ENCODE peak calls at places on chromosomes 2 and 18, in seven cellular contexts. One of them, this sample, is unnamed.

GRCh38 chr2:10027931-10028330 is 15.4 kb upstream of the KLF11 start:
- DNase-seq in left ventricle myocardium superior: no peak
- DNase-seq in CD8-positive, alpha-beta memory T cell: no peak
- DNase-seq in posterior cingulate gyrus: no peak
- DNase-seq in stimulated activated naive CD8-positive, alpha-beta T cell treated with anti-CD3 and anti-CD28 coated beads, Interleukin-15, amount 100 ng/mL, for 72 hours: no peak
- DNase-seq in stimulated activated CD8-positive, alpha-beta memory T cell treated with anti-CD3 and anti-CD28 coated beads, Interleukin-7, amount 100 ng/mL, for 1 hour: no peak
- DNase-seq in NCI-H1417: no peak
- DNase-seq in this sample: no peak

GRCh38 chr2:220043155-220043992 is 415.9 kb downstream of the SLC4A3 start:
- DNase-seq in left ventricle myocardium superior: no peak
- DNase-seq in CD8-positive, alpha-beta memory T cell: no peak
- DNase-seq in posterior cingulate gyrus: no peak
- DNase-seq in stimulated activated naive CD8-positive, alpha-beta T cell treated with anti-CD3 and anti-CD28 coated beads, Interleukin-15, amount 100 ng/mL, for 72 hours: no peak
- DNase-seq in stimulated activated CD8-positive, alpha-beta memory T cell treated with anti-CD3 and anti-CD28 coated beads, Interleukin-7, amount 100 ng/mL, for 1 hour: no peak
- DNase-seq in NCI-H1417: no peak
- DNase-seq in this sample: no peak

GRCh38 chr2:121162893-121163292 is 122.1 kb downstream of the TFCP2L1 start:
- DNase-seq in left ventricle myocardium superior: no peak
- DNase-seq in CD8-positive, alpha-beta memory T cell: no peak
- DNase-seq in posterior cingulate gyrus: no peak
- DNase-seq in stimulated activated naive CD8-positive, alpha-beta T cell treated with anti-CD3 and anti-CD28 coated beads, Interleukin-15, amount 100 ng/mL, for 72 hours: no peak
- DNase-seq in stimulated activated CD8-positive, alpha-beta memory T cell treated with anti-CD3 and anti-CD28 coated beads, Interleukin-7, amount 100 ng/mL, for 1 hour: no peak
- DNase-seq in NCI-H1417: no peak
- DNase-seq in this sample: no peak

GRCh38 chr2:204533629-204534370 is 11.5 kb upstream of the PARD3B start:
- DNase-seq in left ventricle myocardium superior: no peak
- DNase-seq in CD8-positive, alpha-beta memory T cell: no peak
- DNase-seq in posterior cingulate gyrus: no peak
- DNase-seq in stimulated activated naive CD8-positive, alpha-beta T cell treated with anti-CD3 and anti-CD28 coated beads, Interleukin-15, amount 100 ng/mL, for 72 hours: no peak
- DNase-seq in stimulated activated CD8-positive, alpha-beta memory T cell treated with anti-CD3 and anti-CD28 coated beads, Interleukin-7, amount 100 ng/mL, for 1 hour: no peak
- DNase-seq in NCI-H1417: no peak
- DNase-seq in this sample: no peak

GRCh38 chr2:31962757-31963361 is 47.9 kb downstream of the MEMO1 start:
- DNase-seq in left ventricle myocardium superior: peak
- DNase-seq in CD8-positive, alpha-beta memory T cell: no peak
- DNase-seq in posterior cingulate gyrus: no peak
- DNase-seq in stimulated activated naive CD8-positive, alpha-beta T cell treated with anti-CD3 and anti-CD28 coated beads, Interleukin-15, amount 100 ng/mL, for 72 hours: no peak
- DNase-seq in stimulated activated CD8-positive, alpha-beta memory T cell treated with anti-CD3 and anti-CD28 coated beads, Interleukin-7, amount 100 ng/mL, for 1 hour: no peak
- DNase-seq in NCI-H1417: no peak
- DNase-seq in this sample: peak

GRCh38 chr18:43620936-43621335 is 343.6 kb upstream of the SYT4 start:
- DNase-seq in left ventricle myocardium superior: no peak
- DNase-seq in CD8-positive, alpha-beta memory T cell: no peak
- DNase-seq in posterior cingulate gyrus: no peak
- DNase-seq in stimulated activated naive CD8-positive, alpha-beta T cell treated with anti-CD3 and anti-CD28 coated beads, Interleukin-15, amount 100 ng/mL, for 72 hours: no peak
- DNase-seq in stimulated activated CD8-positive, alpha-beta memory T cell treated with anti-CD3 and anti-CD28 coated beads, Interleukin-7, amount 100 ng/mL, for 1 hour: no peak
- DNase-seq in NCI-H1417: peak
- DNase-seq in this sample: peak

GRCh38 chr2:1675633-1676032 is 68.7 kb downstream of the PXDN start:
- DNase-seq in left ventricle myocardium superior: no peak
- DNase-seq in CD8-positive, alpha-beta memory T cell: no peak
- DNase-seq in posterior cingulate gyrus: peak
- DNase-seq in stimulated activated naive CD8-positive, alpha-beta T cell treated with anti-CD3 and anti-CD28 coated beads, Interleukin-15, amount 100 ng/mL, for 72 hours: no peak
- DNase-seq in stimulated activated CD8-positive, alpha-beta memory T cell treated with anti-CD3 and anti-CD28 coated beads, Interleukin-7, amount 100 ng/mL, for 1 hour: no peak
- DNase-seq in NCI-H1417: no peak
- DNase-seq in this sample: no peak

GRCh38 chr18:35513181-35513932 is 15.6 kb upstream of the INO80C start:
- DNase-seq in left ventricle myocardium superior: peak
- DNase-seq in CD8-positive, alpha-beta memory T cell: no peak
- DNase-seq in posterior cingulate gyrus: no peak
- DNase-seq in stimulated activated naive CD8-positive, alpha-beta T cell treated with anti-CD3 and anti-CD28 coated beads, Interleukin-15, amount 100 ng/mL, for 72 hours: no peak
- DNase-seq in stimulated activated CD8-positive, alpha-beta memory T cell treated with anti-CD3 and anti-CD28 coated beads, Interleukin-7, amount 100 ng/mL, for 1 hour: no peak
- DNase-seq in NCI-H1417: no peak
- DNase-seq in this sample: no peak

GRCh38 chr2:32425719-32426141 is 68.9 kb downstream of the BIRC6 start:
- DNase-seq in left ventricle myocardium superior: no peak
- DNase-seq in CD8-positive, alpha-beta memory T cell: no peak
- DNase-seq in posterior cingulate gyrus: no peak
- DNase-seq in stimulated activated naive CD8-positive, alpha-beta T cell treated with anti-CD3 and anti-CD28 coated beads, Interleukin-15, amount 100 ng/mL, for 72 hours: no peak
- DNase-seq in stimulated activated CD8-positive, alpha-beta memory T cell treated with anti-CD3 and anti-CD28 coated beads, Interleukin-7, amount 100 ng/mL, for 1 hour: no peak
- DNase-seq in NCI-H1417: no peak
- DNase-seq in this sample: no peak

GRCh38 chr2:234458466-234458865 is 38.4 kb downstream of the ARL4C start:
- DNase-seq in left ventricle myocardium superior: no peak
- DNase-seq in CD8-positive, alpha-beta memory T cell: no peak
- DNase-seq in posterior cingulate gyrus: no peak
- DNase-seq in stimulated activated naive CD8-positive, alpha-beta T cell treated with anti-CD3 and anti-CD28 coated beads, Interleukin-15, amount 100 ng/mL, for 72 hours: no peak
- DNase-seq in stimulated activated CD8-positive, alpha-beta memory T cell treated with anti-CD3 and anti-CD28 coated beads, Interleukin-7, amount 100 ng/mL, for 1 hour: no peak
- DNase-seq in NCI-H1417: no peak
- DNase-seq in this sample: no peak

GRCh38 chr2:118803012-118803411 is 44.4 kb downstream of the EN1 start:
- DNase-seq in left ventricle myocardium superior: no peak
- DNase-seq in CD8-positive, alpha-beta memory T cell: no peak
- DNase-seq in posterior cingulate gyrus: no peak
- DNase-seq in stimulated activated naive CD8-positive, alpha-beta T cell treated with anti-CD3 and anti-CD28 coated beads, Interleukin-15, amount 100 ng/mL, for 72 hours: no peak
- DNase-seq in stimulated activated CD8-positive, alpha-beta memory T cell treated with anti-CD3 and anti-CD28 coated beads, Interleukin-7, amount 100 ng/mL, for 1 hour: no peak
- DNase-seq in NCI-H1417: no peak
- DNase-seq in this sample: no peak

GRCh38 chr2:157874278-157874825 is 1.8 kb downstream of the ACVR1 start:
- DNase-seq in left ventricle myocardium superior: peak
- DNase-seq in CD8-positive, alpha-beta memory T cell: no peak
- DNase-seq in posterior cingulate gyrus: no peak
- DNase-seq in stimulated activated naive CD8-positive, alpha-beta T cell treated with anti-CD3 and anti-CD28 coated beads, Interleukin-15, amount 100 ng/mL, for 72 hours: no peak
- DNase-seq in stimulated activated CD8-positive, alpha-beta memory T cell treated with anti-CD3 and anti-CD28 coated beads, Interleukin-7, amount 100 ng/mL, for 1 hour: no peak
- DNase-seq in NCI-H1417: no peak
- DNase-seq in this sample: no peak

GRCh38 chr2:153808675-153809074 is 63.0 kb upstream of the GALNT13 start:
- DNase-seq in left ventricle myocardium superior: no peak
- DNase-seq in CD8-positive, alpha-beta memory T cell: no peak
- DNase-seq in posterior cingulate gyrus: no peak
- DNase-seq in stimulated activated naive CD8-positive, alpha-beta T cell treated with anti-CD3 and anti-CD28 coated beads, Interleukin-15, amount 100 ng/mL, for 72 hours: no peak
- DNase-seq in stimulated activated CD8-positive, alpha-beta memory T cell treated with anti-CD3 and anti-CD28 coated beads, Interleukin-7, amount 100 ng/mL, for 1 hour: no peak
- DNase-seq in NCI-H1417: no peak
- DNase-seq in this sample: no peak

GRCh38 chr2:197306024-197306690 is 4.4 kb downstream of the ANKRD44 start:
- DNase-seq in left ventricle myocardium superior: no peak
- DNase-seq in CD8-positive, alpha-beta memory T cell: no peak
- DNase-seq in posterior cingulate gyrus: no peak
- DNase-seq in stimulated activated naive CD8-positive, alpha-beta T cell treated with anti-CD3 and anti-CD28 coated beads, Interleukin-15, amount 100 ng/mL, for 72 hours: no peak
- DNase-seq in stimulated activated CD8-positive, alpha-beta memory T cell treated with anti-CD3 and anti-CD28 coated beads, Interleukin-7, amount 100 ng/mL, for 1 hour: no peak
- DNase-seq in NCI-H1417: no peak
- DNase-seq in this sample: peak

GRCh38 chr2:86442642-86443005 is 1.5 kb downstream of the KDM3A start:
- DNase-seq in left ventricle myocardium superior: peak
- DNase-seq in CD8-positive, alpha-beta memory T cell: peak
- DNase-seq in posterior cingulate gyrus: peak
- DNase-seq in stimulated activated naive CD8-positive, alpha-beta T cell treated with anti-CD3 and anti-CD28 coated beads, Interleukin-15, amount 100 ng/mL, for 72 hours: peak
- DNase-seq in stimulated activated CD8-positive, alpha-beta memory T cell treated with anti-CD3 and anti-CD28 coated beads, Interleukin-7, amount 100 ng/mL, for 1 hour: peak
- DNase-seq in NCI-H1417: peak
- DNase-seq in this sample: peak

GRCh38 chr18:25726278-25726677 is 364.1 kb downstream of the SS18 start:
- DNase-seq in left ventricle myocardium superior: no peak
- DNase-seq in CD8-positive, alpha-beta memory T cell: no peak
- DNase-seq in posterior cingulate gyrus: no peak
- DNase-seq in stimulated activated naive CD8-positive, alpha-beta T cell treated with anti-CD3 and anti-CD28 coated beads, Interleukin-15, amount 100 ng/mL, for 72 hours: no peak
- DNase-seq in stimulated activated CD8-positive, alpha-beta memory T cell treated with anti-CD3 and anti-CD28 coated beads, Interleukin-7, amount 100 ng/mL, for 1 hour: no peak
- DNase-seq in NCI-H1417: no peak
- DNase-seq in this sample: no peak

GRCh38 chr2:230865766-230866703 is 1.3 kb downstream of the ITM2C start:
- DNase-seq in left ventricle myocardium superior: no peak
- DNase-seq in CD8-positive, alpha-beta memory T cell: peak
- DNase-seq in posterior cingulate gyrus: no peak
- DNase-seq in stimulated activated naive CD8-positive, alpha-beta T cell treated with anti-CD3 and anti-CD28 coated beads, Interleukin-15, amount 100 ng/mL, for 72 hours: peak
- DNase-seq in stimulated activated CD8-positive, alpha-beta memory T cell treated with anti-CD3 and anti-CD28 coated beads, Interleukin-7, amount 100 ng/mL, for 1 hour: no peak
- DNase-seq in NCI-H1417: no peak
- DNase-seq in this sample: peak